ENCODE peak calls at places on chromosome 19, in four cellular contexts. B is left lung, H is ascending aorta, N is thoracic aorta. O is an unnamed sample.
A peak's percentile ranks its signal among the peaks of the same experiment; 100 is the strongest.

GRCh38 chr19:33734913-33735312 is 61.8 kb upstream of the KCTD15 start:
- DNase-seq in N (no peak), H (no peak), B (no peak), O (no peak)

GRCh38 chr19:49335071-49335783 is at the start of gene CD37:
- DNase-seq in N (no peak), H (no peak), B (peak; percentile 54), O (no peak)

GRCh38 chr19:6649189-6649588 is 20.8 kb downstream of the TNFSF14 start:
- DNase-seq in N (no peak), B (no peak), H (no peak), O (no peak)

GRCh38 chr19:873084-874019 is 13.9 kb downstream of the CFD start:
- DNase-seq in N (no peak), H (no peak), B (no peak), O (peak; percentile 50)

GRCh38 chr19:43504426-43505185 is at the start of gene PHLDB3:
- DNase-seq in N (no peak), B (peak; percentile 45), H (no peak), O (no peak)

GRCh38 chr19:1066748-1067340 is at the start of gene ARHGAP45:
- DNase-seq in N (no peak), B (peak; percentile 70), H (no peak), O (peak; percentile 48)

GRCh38 chr19:48630289-48631036 is 6.7 kb downstream of the DBP start:
- DNase-seq in H (peak; percentile 51), N (no peak), B (peak; percentile 71), O (peak; percentile 87)

GRCh38 chr19:55441319-55441691 is 1.8 kb downstream of the SHISA7 start:
- DNase-seq in N (no peak), H (no peak), B (no peak), O (no peak)

GRCh38 chr19:48499352-48500090 is 12.1 kb downstream of the LMTK3 start:
- DNase-seq in B (no peak), N (no peak), H (no peak), O (no peak)

GRCh38 chr19:5829567-5830315 is 9.8 kb downstream of the FUT6 start:
- DNase-seq in B (no peak), H (no peak), N (no peak), O (no peak)

GRCh38 chr19:7415857-7416371 is 67.2 kb downstream of the ARHGEF18 start:
- DNase-seq in H (no peak), N (no peak), B (no peak), O (no peak)

GRCh38 chr19:15014579-15014978 is 34.7 kb upstream of the CASP14 start:
- DNase-seq in H (no peak), N (no peak), B (no peak), O (no peak)

GRCh38 chr19:58352760-58353671 is at the start of gene A1BG:
- DNase-seq in H (no peak), B (no peak), N (no peak), O (no peak)

GRCh38 chr19:8377598-8377997 is 12.6 kb upstream of the RAB11B start:
- DNase-seq in H (no peak), N (no peak), B (no peak), O (no peak)

GRCh38 chr19:1257475-1258160 is 9.2 kb downstream of the MIDN start:
- DNase-seq in N (no peak), B (no peak), H (no peak), O (no peak)

GRCh38 chr19:18102916-18103542 is 5.5 kb downstream of the MAST3 start:
- DNase-seq in H (no peak), N (no peak), B (no peak), O (no peak)
- H3K27ac ChIP-seq in H (peak overlapping the region; percentile 90), N (no peak overlapping the region), B (no peak overlapping the region), O (no peak overlapping the region)

DNA sequence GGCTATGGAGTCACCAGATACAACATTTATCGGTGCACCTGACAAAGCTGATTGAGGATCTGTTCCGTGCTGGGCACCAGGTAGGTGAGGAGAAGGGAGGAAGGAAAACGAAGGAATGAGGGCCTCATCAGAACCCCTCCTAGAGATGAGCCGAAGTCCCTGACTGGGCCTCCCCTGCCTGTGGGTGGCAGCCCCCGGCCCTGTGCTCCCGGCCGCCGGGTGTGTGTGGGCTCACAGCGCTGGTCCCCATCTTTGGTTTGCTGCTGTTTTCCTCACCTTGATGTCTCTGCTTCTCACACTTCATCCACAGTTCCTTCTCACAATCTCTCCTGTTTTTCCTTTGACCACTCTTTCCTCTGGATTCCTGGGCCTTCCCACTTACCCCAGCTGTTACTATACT is 32.8 kb downstream of the TMED1 start:
- DNase-seq in N (no peak), B (no peak), H (no peak), O (no peak)
- H3K4me1 ChIP-seq in N (no peaks in the 10 kb centered on the region), B (no peaks in the 10 kb centered on the region), H (no peaks in the 10 kb centered on the region), O (peaks cover 10% of the 10 kb centered on the region)

GRCh38 chr19:17243854-17244617 is 1.7 kb downstream of the NR2F6 start:
- DNase-seq in B (peak; percentile 52), N (no peak), H (no peak), O (peak; percentile 56)
- H3K27ac ChIP-seq in B (peak overlapping the region; percentile 70), N (peak overlapping the region; percentile 75), H (peak overlapping the region; percentile 85), O (peak overlapping the region; percentile 45)

GRCh38 chr19:35216833-35217707 is 11.5 kb downstream of the FAM187B start:
- DNase-seq in B (no peak), H (no peak), N (no peak), O (peak; percentile 72)
- H3K4me1 ChIP-seq in B (peaks cover 16% of the 10 kb centered on the region), H (no peaks in the 10 kb centered on the region), N (no peaks in the 10 kb centered on the region), O (peaks cover 31% of the 10 kb centered on the region)

GRCh38 chr19:3275068-3275582 is 50.7 kb downstream of the CELF5 start:
- DNase-seq in H (no peak), B (no peak), N (no peak), O (no peak)

GRCh38 chr19:3276341-3276799 is 51.9 kb downstream of the CELF5 start:
- DNase-seq in B (peak; percentile 39), H (no peak), N (no peak), O (no peak)

GRCh38 chr19:3277649-3278048 is 53.2 kb downstream of the CELF5 start:
- DNase-seq in H (no peak), N (no peak), B (no peak), O (no peak)

GRCh38 chr19:3274245-3275067 is 50.0 kb downstream of the CELF5 start:
- DNase-seq in B (no peak), H (no peak), N (no peak), O (no peak)

GRCh38 chr19:3275583-3276340 is 51.3 kb downstream of the CELF5 start:
- DNase-seq in B (peak; percentile 77), N (peak; percentile 7), H (no peak), O (peak; percentile 61)
- H3K27ac ChIP-seq in B (no peak overlapping the region), N (no peak overlapping the region), H (no peak overlapping the region), O (no peak overlapping the region)

DNA sequence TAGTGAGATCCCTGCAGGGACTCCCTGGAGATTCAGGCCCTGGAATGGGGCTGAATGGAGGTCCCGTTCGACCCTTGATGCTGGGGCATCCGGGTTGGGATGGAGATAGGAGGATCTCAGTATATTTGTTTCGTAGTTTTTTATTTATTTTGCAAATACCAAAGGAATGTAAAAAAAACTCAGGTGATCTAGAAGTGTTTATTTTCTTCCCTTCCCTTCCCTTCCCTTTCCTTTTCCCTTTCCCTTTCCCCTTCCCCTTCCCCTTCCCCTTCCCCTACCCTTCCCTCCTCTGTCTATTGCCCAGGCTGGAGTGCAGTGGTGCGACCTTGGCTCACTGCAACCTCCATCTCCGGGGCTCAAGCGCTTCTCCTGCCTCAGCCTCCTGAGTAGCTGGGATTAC is 4.5 kb downstream of the GTPBP3 start:
- DNase-seq in H (no peak), B (no peak), N (no peak), O (no peak)
- H3K4me1 ChIP-seq in H (peaks cover 15% of the 10 kb centered on the region), B (peaks cover 6% of the 10 kb centered on the region), N (peaks cover 24% of the 10 kb centered on the region), O (peaks cover 11% of the 10 kb centered on the region)

O was measured in adrenal gland.